ENCODE peak calls at places on chromosome 10, in ten cellular contexts. O is NCI-H345; J is HS-5; V is HS-27A; N is activated effector memory CD4-positive, alpha-beta T cell treated with anti-CD3 and anti-CD28 coated beads, Interleukin-2, amount 50 U/mL, for 16 hours; B is T-helper 17 cell; Z is brain microvascular endothelial cell; X is H4; F is activated naive CD4-positive, alpha-beta T cell; H is stimulated activated CD4-positive, alpha-beta T cell treated with anti-CD3 and anti-CD28 coated beads, Interleukin-4, amount 100 ng/mL, for 48 hours. P is an unnamed sample.

GRCh38 chr10:81309041-81309552 is 565.9 kb upstream of the NRG3 start:
- DNase-seq in X (no peak), Z (no peak), N (no peak), V (no peak), F (no peak), O (no peak), B (no peak), H (no peak), J (no peak), P (no peak)

GRCh38 chr10:50439187-50439586 is 184.6 kb downstream of the SGMS1 start:
- DNase-seq in V (no peak), X (no peak), Z (no peak), J (no peak), O (peak; percentile 0), F (no peak), H (no peak), N (no peak), B (no peak), P (no peak)

GRCh38 chr10:11197854-11198253 is 180.2 kb downstream of the CELF2 start:
- DNase-seq in B (no peak), H (no peak), J (no peak), O (no peak), V (no peak), F (no peak), Z (no peak), X (no peak), N (no peak), P (no peak)

GRCh38 chr10:80503584-80504157 is 34.0 kb upstream of the SH2D4B start:
- DNase-seq in B (no peak), N (peak; percentile 59), F (no peak), O (no peak), X (no peak), V (no peak), Z (no peak), J (no peak), H (no peak), P (no peak)

GRCh38 chr10:112637901-112638300 is 190.9 kb downstream of the VTI1A start:
- DNase-seq in Z (no peak), B (no peak), J (no peak), F (no peak), X (no peak), V (no peak), N (no peak), O (no peak), H (no peak), P (no peak)

GRCh38 chr10:103695584-103696005 is 159.8 kb downstream of the SH3PXD2A start:
- DNase-seq in F (no peak), V (no peak), Z (peak; percentile 53), J (no peak), H (no peak), X (no peak), O (no peak), B (no peak), N (no peak), P (no peak)

GRCh38 chr10:117373848-117374505 is 1.3 kb downstream of the PDZD8 start:
- DNase-seq in N (peak; percentile 69), J (no peak), F (peak; percentile 22), X (peak; percentile 24), O (no peak), V (no peak), H (peak; percentile 11), Z (no peak), B (no peak), P (peak; percentile 44)

GRCh38 chr10:102230264-102230860 is 4.3 kb downstream of the ELOVL3 start:
- DNase-seq in V (no peak), N (peak; percentile 77), H (no peak), O (peak; percentile 72), J (no peak), X (peak; percentile 57), B (peak; percentile 22), F (peak; percentile 16), Z (peak; percentile 55), P (peak; percentile 42)

GRCh38 chr10:132912685-132913558 is 29.4 kb downstream of the CFAP46 start:
- DNase-seq in B (peak; percentile 2), N (peak; percentile 54), O (no peak), J (no peak), X (no peak), V (no peak), Z (no peak), H (no peak), F (peak; percentile 5), P (no peak)

GRCh38 chr10:111705026-111705425 is 478.5 kb downstream of the GPAM start:
- DNase-seq in X (no peak), Z (no peak), B (no peak), H (no peak), V (no peak), J (peak; percentile 72), F (no peak), N (no peak), O (no peak), P (no peak)

GRCh38 chr10:14822879-14823755 is 14.7 kb downstream of the CDNF start:
- DNase-seq in F (peak; percentile 17), B (no peak), Z (peak; percentile 57), H (peak; percentile 18), O (peak; percentile 9), X (no peak), J (no peak), V (no peak), N (peak; percentile 76), P (peak; percentile 91)

GRCh38 chr10:102322914-102323313 is 72.6 kb upstream of the NFKB2 start:
- DNase-seq in B (peak; percentile 16), O (no peak), V (no peak), X (no peak), N (peak; percentile 68), H (peak; percentile 23), J (no peak), F (no peak), Z (no peak), P (no peak)

GRCh38 chr10:98058311-98058710 is 27.9 kb upstream of the CRTAC1 start:
- DNase-seq in V (no peak), H (no peak), F (no peak), X (no peak), N (no peak), B (no peak), J (no peak), O (no peak), Z (no peak), P (no peak)

GRCh38 chr10:101529720-101530553 is 58.1 kb downstream of the POLL start:
- DNase-seq in Z (no peak), O (no peak), J (no peak), B (no peak), N (no peak), V (no peak), F (no peak), X (no peak), H (no peak), P (no peak)

GRCh38 chr10:46308666-46309450 is 22.1 kb downstream of the ANTXRL start:
- DNase-seq in Z (no peak), X (no peak), F (no peak), B (no peak), H (no peak), V (no peak), J (no peak), O (no peak), N (no peak), P (no peak)

GRCh38 chr10:5975641-5976473 is 1.5 kb downstream of the IL15RA start:
- DNase-seq in V (no peak), B (peak; percentile 43), J (no peak), N (peak; percentile 84), H (peak; percentile 58), F (peak; percentile 17), Z (no peak), X (peak; percentile 38), O (no peak), P (peak; percentile 36)

GRCh38 chr10:121080324-121080807 is 229.2 kb downstream of the WDR11 start:
- DNase-seq in H (no peak), O (no peak), X (no peak), F (no peak), B (no peak), N (no peak), Z (no peak), V (no peak), J (no peak), P (no peak)

GRCh38 chr10:6476989-6477388 is 103.1 kb downstream of the PRKCQ start:
- DNase-seq in B (no peak), J (no peak), V (no peak), F (no peak), N (no peak), X (no peak), O (no peak), H (no peak), Z (no peak), P (no peak)

GRCh38 chr10:77892021-77892739 is 34.4 kb downstream of the DLG5 start:
- DNase-seq in J (no peak), O (no peak), Z (no peak), F (no peak), X (no peak), N (no peak), H (no peak), B (no peak), V (no peak), P (no peak)

GRCh38 chr10:48885376-48885775 is 54.3 kb downstream of the LRRC18 start:
- DNase-seq in Z (peak; percentile 19), H (no peak), J (no peak), B (no peak), O (peak; percentile 5), F (no peak), N (no peak), V (no peak), X (no peak), P (peak; percentile 69)

GRCh38 chr10:123556049-123556448 is 110.1 kb upstream of the GPR26 start:
- DNase-seq in J (no peak), V (no peak), F (no peak), X (no peak), H (no peak), Z (no peak), B (no peak), O (no peak), N (no peak), P (no peak)

GRCh38 chr10:97024181-97025073 is 161.3 kb downstream of the SLIT1 start:
- DNase-seq in H (no peak), X (peak; percentile 43), B (no peak), V (peak; percentile 71), N (no peak), O (no peak), J (peak; percentile 37), Z (peak; percentile 89), F (no peak), P (peak; percentile 10)

GRCh38 chr10:81984428-81984827 is 109.4 kb downstream of the NRG3 start:
- DNase-seq in J (no peak), F (no peak), Z (no peak), B (no peak), O (no peak), V (no peak), X (no peak), N (no peak), H (no peak), P (no peak)

GRCh38 chr10:56286096-56286495 is 75.0 kb downstream of the ZWINT start:
- DNase-seq in O (no peak), B (no peak), F (no peak), H (no peak), N (no peak), V (no peak), Z (no peak), X (no peak), J (no peak), P (no peak)

GRCh38 chr10:76285012-76285411 is 853.6 kb downstream of the LRMDA start:
- DNase-seq in N (no peak), H (no peak), J (peak; percentile 86), Z (peak; percentile 66), F (no peak), V (peak; percentile 34), B (no peak), O (no peak), X (peak; percentile 18), P (no peak)

GRCh38 chr10:21507066-21507669 is 18.3 kb downstream of the SKIDA1 start:
- DNase-seq in F (no peak), Z (no peak), O (no peak), N (no peak), B (no peak), X (no peak), H (no peak), V (no peak), J (no peak), P (no peak)

GRCh38 chr10:94133239-94133638 is 139.5 kb downstream of the PLCE1 start:
- DNase-seq in B (no peak), H (no peak), V (no peak), J (no peak), O (no peak), N (no peak), X (no peak), F (no peak), Z (no peak), P (no peak)

GRCh38 chr10:42979181-42979580 is 97.7 kb upstream of the RET start:
- DNase-seq in H (no peak), X (no peak), F (no peak), J (no peak), O (no peak), N (no peak), Z (no peak), B (no peak), V (no peak), P (no peak)